ENCODE peak calls at places on chromosomes 7 and 10, in nine cellular contexts. J is H1, R is SK-N-SH, Q is suprapubic skin, G is transverse colon, I is stomach, L is sigmoid colon, E is esophagus muscularis mucosa, W is HepG2. S is an unnamed sample. For H3K4me1, the result is how much of the 10 kb centered on the place peaks cover.

GRCh38 chr7:138460649-138461607 is 869 bp downstream of the TRIM24 start:
- DNase-seq in W (no peak), I (peak), J (peak), E (no peak), L (peak), R (peak), G (peak), Q (peak), S (peak)

GRCh38 chr10:112394475-112394875 is 20.6 kb downstream of the ACSL5 start:
- DNase-seq in I (peak), L (no peak), E (no peak), R (no peak), G (peak), W (peak), Q (no peak), J (no peak), S (peak)

GRCh38 chr10:117167346-117168134 is 29.5 kb upstream of the VAX1 start:
- DNase-seq in E (no peak), G (no peak), Q (no peak), J (no peak), I (no peak), R (no peak), L (no peak), W (no peak), S (no peak)

GRCh38 chr10:95792874-95793285 is 36.9 kb downstream of the ENTPD1 start:
- DNase-seq in G (no peak), L (no peak), I (no peak), W (no peak), J (no peak), R (no peak), Q (no peak), E (no peak), S (no peak)

GRCh38 chr10:3584926-3585784 is 199.9 kb downstream of the KLF6 start:
- DNase-seq in J (no peak), L (no peak), Q (no peak), W (no peak), I (no peak), G (no peak), E (peak), R (no peak), S (no peak)

GRCh38 chr7:120553497-120553896 is 280.5 kb downstream of the KCND2 start:
- DNase-seq in E (no peak), I (no peak), Q (no peak), W (no peak), J (no peak), L (no peak), R (no peak), G (no peak), S (no peak)

GRCh38 chr7:151472644-151473380 is 32.9 kb upstream of the CRYGN start:
- DNase-seq in J (no peak), R (no peak), W (no peak), Q (no peak), L (no peak), E (no peak), G (peak), I (no peak), S (no peak)

GRCh38 chr7:33101916-33102315 is 7.3 kb downstream of the RP9 start:
- DNase-seq in L (no peak), G (no peak), W (no peak), R (no peak), I (no peak), J (no peak), Q (no peak), E (no peak), S (no peak)

GRCh38 chr10:96269438-96270300 is 1.7 kb downstream of the BLNK start:
- DNase-seq in I (no peak), R (no peak), G (peak), Q (no peak), E (peak), J (no peak), W (no peak), L (no peak), S (no peak)

GRCh38 chr10:125057158-125058001 is 103.0 kb downstream of the CTBP2 start:
- DNase-seq in I (no peak), L (peak), Q (peak), E (peak), R (peak), W (no peak), J (no peak), G (peak), S (peak)

GRCh38 chr10:122939819-122940543 is 14.0 kb downstream of the C10orf88 start:
- DNase-seq in W (no peak), Q (no peak), L (no peak), R (no peak), I (no peak), E (no peak), J (no peak), G (no peak), S (no peak)

GRCh38 chr10:109430844-109431243 is 492.5 kb downstream of the XPNPEP1 start:
- DNase-seq in L (no peak), R (no peak), E (no peak), G (no peak), I (no peak), J (no peak), W (no peak), Q (no peak), S (no peak)

GRCh38 chr7:121519548-121520521 is 123.7 kb upstream of the FAM3C start:
- DNase-seq in Q (no peak), R (no peak), W (no peak), E (no peak), G (no peak), I (no peak), J (no peak), L (peak), S (no peak)

GRCh38 chr10:92830478-92831389 is 17.6 kb upstream of the EXOC6 start:
- DNase-seq in I (no peak), G (no peak), J (peak), E (peak), Q (no peak), R (no peak), L (no peak), W (no peak), S (no peak)

GRCh38 chr7:23135765-23136164 is 30.2 kb downstream of the KLHL7 start:
- DNase-seq in L (no peak), I (no peak), W (no peak), E (no peak), G (no peak), Q (no peak), J (no peak), R (no peak), S (no peak)

GRCh38 chr7:85474234-85474633 is 287.4 kb upstream of the SEMA3D start:
- DNase-seq in J (no peak), L (no peak), I (no peak), Q (no peak), R (no peak), W (no peak), G (no peak), E (no peak), S (no peak)

GRCh38 chr7:146146866-146147265 is 30.3 kb downstream of the CNTNAP2 start:
- DNase-seq in J (no peak), Q (no peak), W (no peak), R (no peak), I (no peak), L (no peak), E (no peak), G (no peak), S (no peak)

GRCh38 chr10:69955897-69956832 is 96.5 kb upstream of the MACROH2A2 start:
- DNase-seq in I (no peak), Q (peak), G (no peak), J (no peak), R (no peak), E (no peak), L (peak), W (no peak), S (peak)

GRCh38 chr10:84308481-84309304 is 19.7 kb upstream of the CCSER2 start:
- DNase-seq in R (peak), J (no peak), W (no peak), I (peak), L (no peak), E (no peak), Q (no peak), G (peak), S (no peak)

GRCh38 chr10:75071756-75072155 is 39.7 kb upstream of the SAMD8 start:
- DNase-seq in W (no peak), Q (no peak), L (no peak), G (no peak), R (no peak), I (no peak), E (no peak), J (no peak), S (peak)

GRCh38 chr7:39566056-39566921 is at the start of gene YAE1:
- DNase-seq in Q (peak), R (peak), G (peak), L (peak), J (peak), E (peak), I (peak), W (peak), S (peak)

GRCh38 chr10:32983333-32983909 is 25.4 kb upstream of the ITGB1 start:
- DNase-seq in L (no peak), I (no peak), R (peak), J (no peak), Q (no peak), W (peak), G (no peak), E (no peak), S (no peak)

GRCh38 chr7:450741-451140 is 68.9 kb downstream of the PDGFA start:
- DNase-seq in R (no peak), J (no peak), I (no peak), W (no peak), E (no peak), Q (no peak), G (no peak), L (no peak), S (no peak)

GRCh38 chr7:48426966-48427555 is 255.8 kb downstream of the ABCA13 start:
- DNase-seq in Q (no peak), I (no peak), W (no peak), J (no peak), R (no peak), G (peak), E (peak), L (no peak), S (no peak)

GRCh38 chr7:95686109-95686508 is 86.2 kb upstream of the DYNC1I1 start:
- DNase-seq in R (peak), W (peak), L (peak), Q (no peak), E (no peak), I (peak), J (no peak), G (peak), S (no peak)

GRCh38 chr7:30068117-30068516 is 39.9 kb downstream of the PLEKHA8 start:
- DNase-seq in J (no peak), E (no peak), L (no peak), R (no peak), W (no peak), I (no peak), Q (no peak), G (no peak), S (no peak)

GRCh38 chr7:29565186-29565540 is 1.5 kb downstream of the PRR15 start:
- DNase-seq in Q (no peak), E (no peak), W (no peak), I (no peak), L (no peak), J (no peak), G (no peak), R (peak), S (no peak)

GRCh38 chr10:69391158-69391557 is 25.6 kb downstream of the TACR2 start:
- DNase-seq in E (no peak), L (no peak), R (no peak), Q (no peak), W (no peak), J (no peak), G (no peak), I (no peak), S (no peak)

GRCh38 chr10:58651040-58651439 is 138.4 kb downstream of the BICC1 start:
- DNase-seq in R (peak), J (no peak), I (no peak), Q (no peak), L (no peak), W (no peak), G (no peak), E (no peak), S (no peak)

GRCh38 chr7:27647052-27647451 is 15.6 kb downstream of the HIBADH start:
- DNase-seq in E (no peak), R (no peak), Q (no peak), I (no peak), W (no peak), J (no peak), G (no peak), L (no peak), S (no peak)

GRCh38 chr10:133391761-133392518 is 2.0 kb upstream of the MTG1 start:
- DNase-seq in L (peak), Q (no peak), R (no peak), J (no peak), I (peak), E (no peak), G (no peak), W (no peak), S (no peak)

GRCh38 chr10:124248056-124248455 is 154.7 kb upstream of the CHST15 start:
- DNase-seq in Q (no peak), R (no peak), G (peak), J (no peak), L (no peak), I (no peak), W (no peak), E (no peak), S (no peak)

GRCh38 chr10:124414077-124414476 is 4.6 kb downstream of the OAT start:
- DNase-seq in R (no peak), L (no peak), Q (no peak), E (no peak), J (no peak), G (no peak), W (no peak), I (no peak), S (no peak)

GRCh38 chr7:4790516-4790991 is 15.1 kb downstream of the AP5Z1 start:
- DNase-seq in I (no peak), Q (no peak), L (no peak), R (no peak), W (no peak), J (no peak), E (no peak), G (no peak), S (peak)

GRCh38 chr10:62653254-62653653 is 151.3 kb upstream of the ADO start:
- DNase-seq in G (peak), Q (no peak), R (no peak), I (no peak), J (no peak), E (no peak), W (no peak), L (no peak), S (no peak)
- TF ChIP-seq POLR2AphosphoS5 in G (no peak), Q (no peak), R (no peak), I (no peak), J (no peak), E (no peak), W (no peak), L (no peak), S (no peak)

DNA sequence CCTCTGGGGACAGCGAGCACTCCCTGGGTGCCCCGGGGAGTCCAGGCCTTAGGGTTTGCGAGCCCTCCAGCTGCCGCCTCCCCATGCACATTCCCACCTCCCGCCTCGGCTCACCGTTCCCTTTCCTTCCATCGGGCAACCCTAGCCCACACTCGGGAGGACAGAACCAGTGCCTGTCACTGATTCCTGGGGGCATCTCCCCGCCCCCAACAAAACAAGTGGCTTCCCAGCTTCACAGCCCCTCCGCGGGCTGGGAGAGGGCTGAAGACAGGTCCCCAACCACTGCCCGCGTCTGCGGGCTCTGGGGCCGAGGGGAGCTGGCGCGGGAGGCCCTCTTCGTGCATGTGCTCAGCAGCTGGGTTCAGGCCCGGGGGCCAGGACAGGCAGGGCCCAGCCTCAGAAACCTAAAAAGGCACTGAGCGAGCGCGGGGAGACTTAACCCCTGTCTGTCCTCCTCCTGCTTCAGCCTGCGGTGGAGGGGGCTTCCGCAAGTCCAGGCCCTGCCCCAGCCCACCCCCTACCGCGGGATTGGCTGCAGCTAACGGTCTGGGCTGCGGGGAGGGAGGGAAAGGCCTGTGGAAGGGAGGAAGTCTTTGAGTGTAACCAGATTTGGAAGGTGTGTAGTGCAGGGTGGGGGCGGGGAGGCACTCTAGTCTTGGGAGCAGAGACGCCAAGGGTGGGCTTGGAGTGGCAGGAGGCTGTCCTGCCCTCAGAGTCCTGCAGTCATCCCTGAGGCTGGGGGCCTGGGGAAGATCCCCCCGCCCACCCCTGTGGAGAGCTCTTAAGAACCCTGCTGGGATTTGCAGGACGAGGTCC is 1.2 kb downstream of the FLNC start:
- DNase-seq in I (no peak), E (no peak), L (peak), G (peak), J (peak), W (no peak), Q (no peak), R (peak), S (peak)
- H3K4me1 ChIP-seq in I (half or more), E (half or more), L (half or more), G (under half), J (under half), W (under half), Q (half or more), R (under half), S (under half)

GRCh38 chr7:86598311-86598710 is 45.4 kb upstream of the GRM3 start:
- DNase-seq in G (no peak), I (no peak), W (peak), R (peak), Q (no peak), J (peak), E (no peak), L (no peak), S (no peak)
- TF ChIP-seq EP300 in G (no peak), I (no peak), W (no peak), R (no peak), Q (no peak), J (no peak), E (no peak), L (no peak), S (no peak)

GRCh38 chr7:102291056-102291915 is 4.6 kb downstream of the SH2B2 start:
- DNase-seq in I (no peak), J (no peak), L (no peak), Q (no peak), W (no peak), R (no peak), E (no peak), G (no peak), S (no peak)
- TF ChIP-seq POLR2AphosphoS5 in I (no peak), J (no peak), L (no peak), Q (no peak), W (no peak), R (no peak), E (no peak), G (no peak), S (no peak)

DNA sequence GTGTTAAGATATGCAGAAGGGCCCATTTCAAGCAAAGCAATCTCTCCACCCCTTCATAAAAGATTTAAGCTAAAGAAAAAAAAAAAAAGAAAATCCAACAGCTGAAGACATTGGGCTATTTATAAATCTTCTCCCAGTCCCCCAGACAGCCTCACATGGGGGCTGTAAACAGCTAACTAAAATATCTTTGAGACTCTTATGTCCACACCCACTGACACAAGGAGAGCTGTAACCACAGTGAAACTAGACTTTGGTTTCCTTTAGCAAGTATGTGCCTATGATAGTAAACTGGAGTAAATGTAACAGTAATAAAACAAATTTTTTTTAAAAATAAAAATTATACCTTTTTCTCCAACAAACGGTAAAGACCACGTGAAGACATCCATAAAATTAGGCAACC is 28.6 kb downstream of the PPP3CB start:
- DNase-seq in E (no peak), J (no peak), W (no peak), I (no peak), Q (no peak), R (no peak), G (no peak), L (no peak), S (no peak)
- H3K4me1 ChIP-seq in E (under half), J (under half), W (under half), I (under half), Q (under half), R (under half), G (under half), L (under half), S (under half)

GRCh38 chr7:101687081-101687480 is 58.0 kb upstream of the MYL10 start:
- DNase-seq in W (no peak), R (no peak), G (no peak), J (no peak), Q (no peak), L (no peak), I (no peak), E (no peak), S (no peak)

GRCh38 chr7:101686030-101686429 is 56.9 kb upstream of the MYL10 start:
- DNase-seq in L (no peak), E (no peak), R (no peak), Q (no peak), J (no peak), I (no peak), G (no peak), W (no peak), S (no peak)

GRCh38 chr7:101688183-101688831 is 59.2 kb upstream of the MYL10 start:
- DNase-seq in E (peak), W (peak), Q (peak), R (peak), I (peak), G (peak), L (peak), J (peak), S (peak)

GRCh38 chr7:101688995-101689907 is 60.2 kb upstream of the MYL10 start:
- DNase-seq in E (no peak), J (no peak), W (no peak), L (no peak), Q (no peak), G (no peak), I (no peak), R (no peak), S (no peak)

GRCh38 chr7:101687791-101688182 is 58.7 kb upstream of the MYL10 start:
- DNase-seq in J (no peak), Q (no peak), L (no peak), W (no peak), I (no peak), R (peak), E (no peak), G (no peak), S (no peak)
- TF ChIP-seq EP300 in J (no peak), Q (no peak), L (no peak), W (no peak), I (no peak), R (no peak), E (no peak), G (no peak), S (no peak)

DNA sequence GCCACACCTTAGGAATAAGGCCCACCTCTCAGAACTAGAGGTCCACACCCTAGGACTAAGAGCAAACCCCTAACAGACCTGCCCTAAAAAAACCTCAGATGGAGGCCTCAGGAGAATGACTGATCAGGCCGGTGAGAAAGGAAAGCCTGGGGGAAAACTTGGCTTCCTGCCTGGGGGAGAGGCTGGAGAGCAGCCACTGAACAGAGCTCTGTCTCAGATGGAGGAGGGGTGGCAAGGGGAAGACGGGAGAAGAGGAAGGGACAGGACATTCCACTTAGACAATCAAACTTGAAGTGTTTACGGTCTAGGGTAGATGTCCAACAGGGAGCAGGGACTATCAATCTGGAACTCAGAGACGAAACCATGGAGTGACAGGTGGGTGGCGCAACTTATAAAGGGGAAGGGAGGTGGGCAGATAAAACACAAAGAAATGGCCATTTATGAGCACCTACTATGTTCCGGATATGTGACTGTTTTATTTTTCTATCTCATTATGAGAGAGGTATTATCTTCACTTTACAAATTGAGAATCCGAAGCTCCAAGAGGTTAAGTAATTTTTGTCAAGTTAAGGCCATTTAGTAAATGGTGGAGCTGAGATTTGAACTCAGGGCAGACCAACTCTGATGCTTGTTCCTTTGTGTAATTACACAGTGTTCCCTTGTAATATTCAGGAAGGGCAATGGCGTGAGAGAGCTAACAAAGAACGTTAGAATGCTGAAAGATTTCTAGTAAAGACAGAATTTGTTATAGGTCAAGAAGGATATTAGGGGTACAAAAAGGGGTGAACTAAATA is 82.6 kb downstream of the DNMBP start:
- DNase-seq in J (no peak), L (peak), W (peak), R (no peak), Q (no peak), I (peak), G (peak), E (no peak), S (peak)
- TF ChIP-seq POLR2AphosphoS5 in J (no peak), L (no peak), W (no peak), R (peak), Q (no peak), I (no peak), G (peak), E (no peak), S (no peak)